ENCODE peak calls at places on chromosomes 1 and 21, in ten cellular contexts. One of them, this sample, is unnamed.

GRCh38 chr1:219587401-219587800 is 25.5 kb downstream of the ZC3H11B start:
- DNase-seq in IMR-90: peak; percentile 19
- DNase-seq in colonic mucosa: no peak
- DNase-seq in A549: no peak
- DNase-seq in upper lobe of right lung: no peak
- DNase-seq in aorta: no peak
- DNase-seq in fibroblast of villous mesenchyme: no peak
- DNase-seq in dorsolateral prefrontal cortex: no peak
- DNase-seq in AG04450: no peak
- DNase-seq in lower leg skin: no peak
- DNase-seq in this sample: no peak

GRCh38 chr1:213698092-213698702 is 289.6 kb upstream of the PROX1 start:
- DNase-seq in IMR-90: no peak
- DNase-seq in colonic mucosa: no peak
- DNase-seq in A549: no peak
- DNase-seq in upper lobe of right lung: no peak
- DNase-seq in aorta: no peak
- DNase-seq in fibroblast of villous mesenchyme: no peak
- DNase-seq in dorsolateral prefrontal cortex: no peak
- DNase-seq in AG04450: no peak
- DNase-seq in lower leg skin: no peak
- DNase-seq in this sample: no peak

GRCh38 chr21:25551548-25551947 is 55.7 kb downstream of the MRPL39 start:
- DNase-seq in IMR-90: no peak
- DNase-seq in colonic mucosa: no peak
- DNase-seq in A549: no peak
- DNase-seq in upper lobe of right lung: no peak
- DNase-seq in aorta: no peak
- DNase-seq in fibroblast of villous mesenchyme: no peak
- DNase-seq in dorsolateral prefrontal cortex: no peak
- DNase-seq in AG04450: no peak
- DNase-seq in lower leg skin: no peak
- DNase-seq in this sample: no peak

GRCh38 chr21:42781981-42782722 is 97.2 kb downstream of the WDR4 start:
- DNase-seq in IMR-90: no peak
- DNase-seq in colonic mucosa: no peak
- DNase-seq in A549: no peak
- DNase-seq in upper lobe of right lung: no peak
- DNase-seq in aorta: no peak
- DNase-seq in fibroblast of villous mesenchyme: no peak
- DNase-seq in dorsolateral prefrontal cortex: no peak
- DNase-seq in AG04450: no peak
- DNase-seq in lower leg skin: no peak
- DNase-seq in this sample: no peak

GRCh38 chr1:84907095-84907827 is 14.3 kb upstream of the LPAR3 start:
- DNase-seq in IMR-90: peak; percentile 71
- DNase-seq in colonic mucosa: no peak
- DNase-seq in A549: no peak
- DNase-seq in upper lobe of right lung: no peak
- DNase-seq in aorta: no peak
- DNase-seq in fibroblast of villous mesenchyme: peak; percentile 2
- DNase-seq in dorsolateral prefrontal cortex: no peak
- DNase-seq in AG04450: no peak
- DNase-seq in lower leg skin: no peak
- DNase-seq in this sample: no peak

GRCh38 chr21:32807717-32808380 is 36.3 kb upstream of the PAXBP1 start:
- DNase-seq in IMR-90: peak; percentile 38
- DNase-seq in colonic mucosa: peak; percentile 37
- DNase-seq in A549: no peak
- DNase-seq in upper lobe of right lung: no peak
- DNase-seq in aorta: no peak
- DNase-seq in fibroblast of villous mesenchyme: peak; percentile 28
- DNase-seq in dorsolateral prefrontal cortex: no peak
- DNase-seq in AG04450: no peak
- DNase-seq in lower leg skin: no peak
- DNase-seq in this sample: no peak

GRCh38 chr1:208300084-208300770 is 56.0 kb upstream of the PLXNA2 start:
- DNase-seq in IMR-90: no peak
- DNase-seq in colonic mucosa: peak; percentile 19
- DNase-seq in A549: no peak
- DNase-seq in upper lobe of right lung: no peak
- DNase-seq in aorta: no peak
- DNase-seq in fibroblast of villous mesenchyme: no peak
- DNase-seq in dorsolateral prefrontal cortex: no peak
- DNase-seq in AG04450: no peak
- DNase-seq in lower leg skin: no peak
- DNase-seq in this sample: no peak

GRCh38 chr1:70745199-70745598 is 302.4 kb downstream of the PTGER3 start:
- DNase-seq in IMR-90: no peak
- DNase-seq in colonic mucosa: no peak
- DNase-seq in A549: no peak
- DNase-seq in upper lobe of right lung: no peak
- DNase-seq in aorta: no peak
- DNase-seq in fibroblast of villous mesenchyme: peak; percentile 6
- DNase-seq in dorsolateral prefrontal cortex: no peak
- DNase-seq in AG04450: no peak
- DNase-seq in lower leg skin: no peak
- DNase-seq in this sample: no peak

GRCh38 chr1:241844593-241844992 is 3.4 kb upstream of the EXO1 start:
- DNase-seq in IMR-90: no peak
- DNase-seq in colonic mucosa: no peak
- DNase-seq in A549: no peak
- DNase-seq in upper lobe of right lung: no peak
- DNase-seq in aorta: no peak
- DNase-seq in fibroblast of villous mesenchyme: no peak
- DNase-seq in dorsolateral prefrontal cortex: no peak
- DNase-seq in AG04450: no peak
- DNase-seq in lower leg skin: no peak
- DNase-seq in this sample: no peak

DNA sequence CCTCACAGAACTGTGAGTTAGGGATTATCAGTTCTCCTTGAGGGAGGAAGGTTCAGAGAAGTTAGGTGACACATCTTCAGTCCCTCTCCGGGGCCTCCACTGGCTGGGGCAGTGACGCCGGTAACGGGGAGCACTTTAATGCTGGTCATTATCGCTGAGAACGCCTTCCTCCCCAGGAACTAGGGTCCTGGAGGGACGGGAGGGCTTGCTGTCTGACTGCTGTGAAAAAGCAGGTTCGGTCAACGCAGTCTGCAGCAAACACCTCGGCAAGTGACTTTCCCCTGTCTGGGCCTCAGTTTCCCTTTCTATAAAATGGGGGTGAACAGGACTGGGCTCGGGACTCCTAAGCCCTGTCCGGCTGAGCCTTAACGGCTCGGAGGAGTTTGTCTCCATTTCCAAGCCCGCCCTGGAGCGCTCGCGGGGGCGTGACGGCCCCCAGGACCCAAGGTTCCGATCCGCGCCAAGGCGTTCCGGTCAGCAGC is 341 bp upstream of the TMEM61 start:
- DNase-seq in IMR-90: no peak
- DNase-seq in colonic mucosa: no peak
- DNase-seq in A549: no peak
- DNase-seq in upper lobe of right lung: no peak
- DNase-seq in aorta: no peak
- DNase-seq in fibroblast of villous mesenchyme: no peak
- DNase-seq in dorsolateral prefrontal cortex: no peak
- DNase-seq in AG04450: no peak
- DNase-seq in lower leg skin: peak; percentile 78
- DNase-seq in this sample: no peak
- H3K4me3 ChIP-seq in IMR-90: no peak overlapping the region
- H3K4me3 ChIP-seq in colonic mucosa: peak overlapping the region; percentile 36
- H3K4me3 ChIP-seq in A549: peak overlapping the region; percentile 57
- H3K4me3 ChIP-seq in upper lobe of right lung: peak overlapping the region; percentile 50
- H3K4me3 ChIP-seq in aorta: peak overlapping the region; percentile 82
- H3K4me3 ChIP-seq in fibroblast of villous mesenchyme: peak overlapping the region; percentile 25
- H3K4me3 ChIP-seq in dorsolateral prefrontal cortex: peak overlapping the region; percentile 35
- H3K4me3 ChIP-seq in AG04450: peak overlapping the region; percentile 22
- H3K4me3 ChIP-seq in lower leg skin: no peak overlapping the region
- H3K4me3 ChIP-seq in this sample: no peak overlapping the region

GRCh38 chr1:78604643-78605042 is 15.6 kb upstream of the IFI44L start:
- DNase-seq in IMR-90: no peak
- DNase-seq in colonic mucosa: no peak
- DNase-seq in A549: no peak
- DNase-seq in upper lobe of right lung: no peak
- DNase-seq in aorta: no peak
- DNase-seq in fibroblast of villous mesenchyme: no peak
- DNase-seq in dorsolateral prefrontal cortex: no peak
- DNase-seq in AG04450: no peak
- DNase-seq in lower leg skin: no peak
- DNase-seq in this sample: no peak
- H3K4me3 ChIP-seq in IMR-90: no peak overlapping the region
- H3K4me3 ChIP-seq in colonic mucosa: no peak overlapping the region
- H3K4me3 ChIP-seq in A549: no peak overlapping the region
- H3K4me3 ChIP-seq in upper lobe of right lung: no peak overlapping the region
- H3K4me3 ChIP-seq in aorta: no peak overlapping the region
- H3K4me3 ChIP-seq in fibroblast of villous mesenchyme: no peak overlapping the region
- H3K4me3 ChIP-seq in dorsolateral prefrontal cortex: no peak overlapping the region
- H3K4me3 ChIP-seq in AG04450: no peak overlapping the region
- H3K4me3 ChIP-seq in lower leg skin: no peak overlapping the region
- H3K4me3 ChIP-seq in this sample: no peak overlapping the region

GRCh38 chr1:18132707-18133066 is 25.1 kb downstream of the IGSF21 start:
- DNase-seq in IMR-90: no peak
- DNase-seq in colonic mucosa: no peak
- DNase-seq in A549: no peak
- DNase-seq in upper lobe of right lung: no peak
- DNase-seq in aorta: no peak
- DNase-seq in fibroblast of villous mesenchyme: no peak
- DNase-seq in dorsolateral prefrontal cortex: no peak
- DNase-seq in AG04450: no peak
- DNase-seq in lower leg skin: no peak
- DNase-seq in this sample: no peak
- H3K4me3 ChIP-seq in IMR-90: no peak overlapping the region
- H3K4me3 ChIP-seq in colonic mucosa: no peak overlapping the region
- H3K4me3 ChIP-seq in A549: no peak overlapping the region
- H3K4me3 ChIP-seq in upper lobe of right lung: no peak overlapping the region
- H3K4me3 ChIP-seq in aorta: no peak overlapping the region
- H3K4me3 ChIP-seq in fibroblast of villous mesenchyme: no peak overlapping the region
- H3K4me3 ChIP-seq in dorsolateral prefrontal cortex: no peak overlapping the region
- H3K4me3 ChIP-seq in AG04450: no peak overlapping the region
- H3K4me3 ChIP-seq in lower leg skin: no peak overlapping the region
- H3K4me3 ChIP-seq in this sample: no peak overlapping the region

DNA sequence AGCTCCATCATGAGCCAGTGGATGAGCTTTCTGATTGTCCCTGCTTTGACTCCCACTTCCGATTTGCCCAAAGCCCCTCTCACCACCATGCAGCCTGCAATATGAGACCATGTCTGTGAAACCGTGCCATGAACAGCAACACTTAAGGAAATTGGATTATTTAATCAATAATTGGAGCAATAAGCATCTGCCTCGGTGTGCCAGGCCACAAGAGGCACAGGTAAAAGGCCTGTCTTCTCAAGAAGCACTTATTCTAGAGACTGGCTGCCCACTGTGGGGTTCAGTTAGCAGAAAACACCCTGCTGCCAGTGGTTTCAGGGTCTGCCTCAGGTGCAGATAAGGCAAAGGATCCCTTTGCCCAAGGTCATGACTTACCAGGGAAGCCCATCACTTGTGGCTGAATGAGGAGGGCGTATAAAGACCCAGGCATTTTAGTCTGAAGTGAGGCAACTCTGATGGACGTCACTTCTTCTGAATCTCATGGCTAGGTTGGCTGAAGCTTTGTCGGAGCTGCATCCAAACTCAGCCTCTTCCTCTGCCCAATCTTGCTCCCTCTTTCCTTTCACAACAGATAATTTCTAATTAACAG is 7.1 kb upstream of the CHI3L2 start:
- DNase-seq in IMR-90: no peak
- DNase-seq in colonic mucosa: no peak
- DNase-seq in A549: no peak
- DNase-seq in upper lobe of right lung: no peak
- DNase-seq in aorta: no peak
- DNase-seq in fibroblast of villous mesenchyme: no peak
- DNase-seq in dorsolateral prefrontal cortex: no peak
- DNase-seq in AG04450: no peak
- DNase-seq in lower leg skin: no peak
- DNase-seq in this sample: no peak
- H3K4me3 ChIP-seq in IMR-90: no peak overlapping the region
- H3K4me3 ChIP-seq in colonic mucosa: no peak overlapping the region
- H3K4me3 ChIP-seq in A549: no peak overlapping the region
- H3K4me3 ChIP-seq in upper lobe of right lung: no peak overlapping the region
- H3K4me3 ChIP-seq in aorta: no peak overlapping the region
- H3K4me3 ChIP-seq in fibroblast of villous mesenchyme: no peak overlapping the region
- H3K4me3 ChIP-seq in dorsolateral prefrontal cortex: no peak overlapping the region
- H3K4me3 ChIP-seq in AG04450: no peak overlapping the region
- H3K4me3 ChIP-seq in lower leg skin: no peak overlapping the region
- H3K4me3 ChIP-seq in this sample: no peak overlapping the region

DNA sequence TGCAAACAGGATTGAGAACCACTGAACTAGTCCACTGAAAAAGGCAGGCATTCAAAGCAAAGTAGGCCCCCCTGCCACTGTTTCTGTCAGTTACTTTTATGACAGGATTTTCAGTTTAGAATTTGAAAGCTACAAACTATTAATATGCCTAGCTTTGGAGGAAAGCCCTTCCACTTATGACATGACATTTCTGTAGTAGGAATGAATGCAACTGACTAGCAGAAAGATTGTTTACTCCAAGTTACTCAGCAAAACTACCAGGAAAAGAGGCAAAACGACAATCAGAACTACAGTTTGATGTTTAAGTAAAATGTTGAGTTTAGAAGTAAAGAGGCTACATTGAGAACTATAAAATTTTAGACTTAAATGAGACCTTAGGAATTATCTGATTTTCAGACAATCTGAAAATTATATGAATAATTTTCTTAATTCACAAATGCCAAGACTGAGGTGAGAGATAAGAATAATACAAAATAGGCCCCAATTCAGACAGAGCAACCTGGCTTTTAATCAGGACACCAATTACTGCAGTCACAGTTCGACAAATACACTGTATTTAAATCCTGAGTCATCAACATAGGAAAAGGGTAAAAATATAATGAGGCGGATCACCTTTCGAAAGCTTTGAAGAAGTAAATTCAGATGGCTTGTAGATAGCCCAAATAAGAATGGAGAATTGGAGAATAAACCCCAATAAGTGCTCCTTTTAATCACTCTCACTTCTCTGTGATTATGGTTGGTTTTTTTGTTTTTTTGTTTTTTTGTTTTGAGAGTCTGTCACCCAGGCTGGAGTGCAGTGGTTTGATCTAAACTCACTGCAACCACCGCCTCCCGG is 2.2 kb downstream of the PRKAB2 start:
- DNase-seq in IMR-90: no peak
- DNase-seq in colonic mucosa: no peak
- DNase-seq in A549: no peak
- DNase-seq in upper lobe of right lung: no peak
- DNase-seq in aorta: no peak
- DNase-seq in fibroblast of villous mesenchyme: no peak
- DNase-seq in dorsolateral prefrontal cortex: no peak
- DNase-seq in AG04450: no peak
- DNase-seq in lower leg skin: no peak
- DNase-seq in this sample: no peak
- H3K4me3 ChIP-seq in IMR-90: peak overlapping the region; percentile 76
- H3K4me3 ChIP-seq in colonic mucosa: no peak overlapping the region
- H3K4me3 ChIP-seq in A549: no peak overlapping the region
- H3K4me3 ChIP-seq in upper lobe of right lung: no peak overlapping the region
- H3K4me3 ChIP-seq in aorta: no peak overlapping the region
- H3K4me3 ChIP-seq in fibroblast of villous mesenchyme: peak overlapping the region; percentile 91
- H3K4me3 ChIP-seq in dorsolateral prefrontal cortex: no peak overlapping the region
- H3K4me3 ChIP-seq in AG04450: peak overlapping the region; percentile 41
- H3K4me3 ChIP-seq in lower leg skin: no peak overlapping the region
- H3K4me3 ChIP-seq in this sample: no peak overlapping the region

GRCh38 chr21:34018910-34019309 is 54.5 kb upstream of the MRPS6 start:
- DNase-seq in IMR-90: no peak
- DNase-seq in colonic mucosa: no peak
- DNase-seq in A549: no peak
- DNase-seq in upper lobe of right lung: no peak
- DNase-seq in aorta: no peak
- DNase-seq in fibroblast of villous mesenchyme: no peak
- DNase-seq in dorsolateral prefrontal cortex: no peak
- DNase-seq in AG04450: no peak
- DNase-seq in lower leg skin: no peak
- DNase-seq in this sample: no peak
- H3K4me3 ChIP-seq in IMR-90: no peak overlapping the region
- H3K4me3 ChIP-seq in colonic mucosa: no peak overlapping the region
- H3K4me3 ChIP-seq in A549: no peak overlapping the region
- H3K4me3 ChIP-seq in upper lobe of right lung: no peak overlapping the region
- H3K4me3 ChIP-seq in aorta: no peak overlapping the region
- H3K4me3 ChIP-seq in fibroblast of villous mesenchyme: no peak overlapping the region
- H3K4me3 ChIP-seq in dorsolateral prefrontal cortex: no peak overlapping the region
- H3K4me3 ChIP-seq in AG04450: no peak overlapping the region
- H3K4me3 ChIP-seq in lower leg skin: no peak overlapping the region
- H3K4me3 ChIP-seq in this sample: no peak overlapping the region